ENCODE peak calls at places on chromosomes 11 and 22, in ten cellular contexts. Y is heart right ventricle; I is T47D; Z is A172; W is neuronal stem cell; L is ascending aorta; T is stimulated activated CD4-positive, alpha-beta T cell treated with anti-CD3 and anti-CD28 coated beads, Interleukin-1b, Interleukin-23, amount 100 ng/mL, for 1 hour; O is activated CD8-positive, alpha-beta memory T cell treated with anti-CD3 and anti-CD28 coated beads for 1 hour; N is C1 segment of cervical spinal cord; V is Karpas-422. J is an unnamed sample.

GRCh38 chr11:32386770-32387377 is 48.5 kb downstream of the WT1 start:
- DNase-seq in T (no peak), Y (peak; percentile 18), N (no peak), L (no peak), I (no peak), O (no peak), Z (peak; percentile 66), V (peak; percentile 89), W (no peak), J (peak; percentile 8)

GRCh38 chr22:37525073-37525745 is 6.0 kb upstream of the CARD10 start:
- DNase-seq in O (no peak), Y (no peak), T (no peak), Z (peak; percentile 73), N (no peak), V (no peak), W (no peak), I (no peak), L (no peak), J (no peak)

GRCh38 chr11:64285885-64286800 is 495 bp downstream of the GPR137 start:
- DNase-seq in V (peak; percentile 72), Y (no peak), L (no peak), T (no peak), W (no peak), N (no peak), O (no peak), Z (peak; percentile 29), I (peak; percentile 77), J (no peak)

GRCh38 chr11:87280143-87280542 is 242.4 kb downstream of the TMEM135 start:
- DNase-seq in T (no peak), N (no peak), I (no peak), L (no peak), W (no peak), O (no peak), V (no peak), Y (no peak), Z (no peak), J (no peak)

GRCh38 chr11:76560219-76560618 is 110.3 kb downstream of the LRRC32 start:
- DNase-seq in N (no peak), W (no peak), O (no peak), T (no peak), I (no peak), Z (peak; percentile 70), L (no peak), V (no peak), Y (no peak), J (no peak)

GRCh38 chr22:36822581-36822980 is 5.7 kb upstream of the PVALB start:
- DNase-seq in Y (no peak), O (no peak), Z (no peak), L (no peak), W (no peak), I (no peak), N (no peak), T (no peak), V (no peak), J (no peak)

GRCh38 chr11:130722401-130722800 is 193.9 kb downstream of the SNX19 start:
- DNase-seq in L (no peak), V (no peak), N (no peak), Z (no peak), Y (no peak), T (no peak), O (no peak), I (no peak), W (no peak), J (no peak)

GRCh38 chr22:22670076-22670795 is 25.8 kb downstream of the GGTLC2 start:
- DNase-seq in T (no peak), N (no peak), O (no peak), V (no peak), Z (no peak), Y (no peak), I (no peak), W (no peak), L (no peak), J (no peak)

GRCh38 chr11:36053314-36053713 is 109.5 kb downstream of the LDLRAD3 start:
- DNase-seq in L (no peak), Z (no peak), O (no peak), I (no peak), N (no peak), V (no peak), W (no peak), T (no peak), Y (no peak), J (no peak)

GRCh38 chr22:39966522-39966921 is 6.3 kb downstream of the TMA7B start:
- DNase-seq in I (no peak), O (no peak), N (no peak), T (no peak), Z (no peak), Y (no peak), L (no peak), V (no peak), W (no peak), J (no peak)

GRCh38 chr11:10493041-10493663 is 38.1 kb downstream of the AMPD3 start:
- DNase-seq in T (no peak), W (no peak), L (no peak), O (no peak), Z (no peak), V (no peak), N (no peak), I (no peak), Y (no peak), J (no peak)

GRCh38 chr11:128713595-128713994 is 19.7 kb downstream of the FLI1 start:
- DNase-seq in N (no peak), V (no peak), Y (no peak), O (no peak), T (no peak), W (no peak), I (no peak), Z (no peak), L (no peak), J (no peak)

GRCh38 chr22:28094831-28095230 is 175.8 kb upstream of the PITPNB start:
- DNase-seq in Z (no peak), W (no peak), L (no peak), Y (no peak), I (no peak), T (no peak), N (no peak), V (no peak), O (no peak), J (no peak)